ENCODE peak calls at places on chromosome 4, in ten cellular contexts. One of them, this sample, is unnamed.

GRCh38 chr4:72031868-72032619 is at the start of gene NPFFR2:
- DNase-seq in astrocyte: peak; percentile 51
- DNase-seq in right cardiac atrium: peak; percentile 57
- DNase-seq in CD8-positive, alpha-beta memory T cell: no peak
- DNase-seq in aorta: peak; percentile 69
- DNase-seq in pancreas: peak; percentile 73
- DNase-seq in WERI-Rb-1: peak; percentile 84
- DNase-seq in body of pancreas: peak; percentile 19
- DNase-seq in IMR-90: no peak
- DNase-seq in lower lobe of right lung: peak; percentile 48
- DNase-seq in this sample: no peak

GRCh38 chr4:175066923-175067627 is 148.9 kb downstream of the ADAM29 start:
- DNase-seq in astrocyte: no peak
- DNase-seq in right cardiac atrium: no peak
- DNase-seq in CD8-positive, alpha-beta memory T cell: no peak
- DNase-seq in aorta: no peak
- DNase-seq in pancreas: no peak
- DNase-seq in WERI-Rb-1: no peak
- DNase-seq in body of pancreas: no peak
- DNase-seq in IMR-90: no peak
- DNase-seq in lower lobe of right lung: no peak
- DNase-seq in this sample: no peak

GRCh38 chr4:176883681-176884418 is 91.1 kb upstream of the VEGFC start:
- DNase-seq in astrocyte: peak; percentile 97
- DNase-seq in right cardiac atrium: no peak
- DNase-seq in CD8-positive, alpha-beta memory T cell: no peak
- DNase-seq in aorta: no peak
- DNase-seq in pancreas: no peak
- DNase-seq in WERI-Rb-1: no peak
- DNase-seq in body of pancreas: no peak
- DNase-seq in IMR-90: peak; percentile 88
- DNase-seq in lower lobe of right lung: no peak
- DNase-seq in this sample: no peak

GRCh38 chr4:6282247-6282646 is 12.6 kb downstream of the WFS1 start:
- DNase-seq in astrocyte: peak; percentile 16
- DNase-seq in right cardiac atrium: peak; percentile 43
- DNase-seq in CD8-positive, alpha-beta memory T cell: no peak
- DNase-seq in aorta: no peak
- DNase-seq in pancreas: no peak
- DNase-seq in WERI-Rb-1: no peak
- DNase-seq in body of pancreas: no peak
- DNase-seq in IMR-90: peak; percentile 62
- DNase-seq in lower lobe of right lung: no peak
- DNase-seq in this sample: no peak

GRCh38 chr4:151182455-151182854 is 83.0 kb downstream of the RPS3A start:
- DNase-seq in astrocyte: no peak
- DNase-seq in right cardiac atrium: no peak
- DNase-seq in CD8-positive, alpha-beta memory T cell: no peak
- DNase-seq in aorta: no peak
- DNase-seq in pancreas: no peak
- DNase-seq in WERI-Rb-1: no peak
- DNase-seq in body of pancreas: no peak
- DNase-seq in IMR-90: no peak
- DNase-seq in lower lobe of right lung: no peak
- DNase-seq in this sample: no peak

GRCh38 chr4:123399638-123400358 is 3.2 kb downstream of the SPRY1 start:
- DNase-seq in astrocyte: peak; percentile 39
- DNase-seq in right cardiac atrium: no peak
- DNase-seq in CD8-positive, alpha-beta memory T cell: no peak
- DNase-seq in aorta: no peak
- DNase-seq in pancreas: no peak
- DNase-seq in WERI-Rb-1: no peak
- DNase-seq in body of pancreas: no peak
- DNase-seq in IMR-90: no peak
- DNase-seq in lower lobe of right lung: no peak
- DNase-seq in this sample: no peak

GRCh38 chr4:8586671-8587468 is 5.7 kb upstream of the CPZ start:
- DNase-seq in astrocyte: no peak
- DNase-seq in right cardiac atrium: peak; percentile 40
- DNase-seq in CD8-positive, alpha-beta memory T cell: no peak
- DNase-seq in aorta: peak; percentile 72
- DNase-seq in pancreas: peak; percentile 52
- DNase-seq in WERI-Rb-1: peak; percentile 50
- DNase-seq in body of pancreas: no peak
- DNase-seq in IMR-90: no peak
- DNase-seq in lower lobe of right lung: peak; percentile 37
- DNase-seq in this sample: no peak

GRCh38 chr4:122776916-122777315 is 44.4 kb downstream of the BBS12 start:
- DNase-seq in astrocyte: no peak
- DNase-seq in right cardiac atrium: no peak
- DNase-seq in CD8-positive, alpha-beta memory T cell: no peak
- DNase-seq in aorta: no peak
- DNase-seq in pancreas: no peak
- DNase-seq in WERI-Rb-1: no peak
- DNase-seq in body of pancreas: no peak
- DNase-seq in IMR-90: no peak
- DNase-seq in lower lobe of right lung: no peak
- DNase-seq in this sample: no peak

GRCh38 chr4:172652369-172652768 is 516.2 kb upstream of the GALNT7 start:
- DNase-seq in astrocyte: no peak
- DNase-seq in right cardiac atrium: no peak
- DNase-seq in CD8-positive, alpha-beta memory T cell: no peak
- DNase-seq in aorta: no peak
- DNase-seq in pancreas: no peak
- DNase-seq in WERI-Rb-1: no peak
- DNase-seq in body of pancreas: no peak
- DNase-seq in IMR-90: no peak
- DNase-seq in lower lobe of right lung: no peak
- DNase-seq in this sample: no peak

GRCh38 chr4:8274066-8274652 is 4.6 kb downstream of the HTRA3 start:
- DNase-seq in astrocyte: no peak
- DNase-seq in right cardiac atrium: peak; percentile 52
- DNase-seq in CD8-positive, alpha-beta memory T cell: no peak
- DNase-seq in aorta: no peak
- DNase-seq in pancreas: no peak
- DNase-seq in WERI-Rb-1: no peak
- DNase-seq in body of pancreas: no peak
- DNase-seq in IMR-90: no peak
- DNase-seq in lower lobe of right lung: no peak
- DNase-seq in this sample: no peak

GRCh38 chr4:156560701-156561100 is 410.9 kb downstream of the PDGFC start:
- DNase-seq in astrocyte: no peak
- DNase-seq in right cardiac atrium: no peak
- DNase-seq in CD8-positive, alpha-beta memory T cell: no peak
- DNase-seq in aorta: no peak
- DNase-seq in pancreas: no peak
- DNase-seq in WERI-Rb-1: no peak
- DNase-seq in body of pancreas: no peak
- DNase-seq in IMR-90: peak; percentile 52
- DNase-seq in lower lobe of right lung: no peak
- DNase-seq in this sample: no peak

GRCh38 chr4:105558277-105558676 is 5.9 kb downstream of the ARHGEF38 start:
- DNase-seq in astrocyte: no peak
- DNase-seq in right cardiac atrium: no peak
- DNase-seq in CD8-positive, alpha-beta memory T cell: no peak
- DNase-seq in aorta: no peak
- DNase-seq in pancreas: no peak
- DNase-seq in WERI-Rb-1: no peak
- DNase-seq in body of pancreas: no peak
- DNase-seq in IMR-90: no peak
- DNase-seq in lower lobe of right lung: no peak
- DNase-seq in this sample: no peak

GRCh38 chr4:38150021-38150671 is 189.9 kb downstream of the PTTG2 start:
- DNase-seq in astrocyte: peak; percentile 95
- DNase-seq in right cardiac atrium: no peak
- DNase-seq in CD8-positive, alpha-beta memory T cell: no peak
- DNase-seq in aorta: no peak
- DNase-seq in pancreas: no peak
- DNase-seq in WERI-Rb-1: no peak
- DNase-seq in body of pancreas: no peak
- DNase-seq in IMR-90: peak; percentile 86
- DNase-seq in lower lobe of right lung: no peak
- DNase-seq in this sample: no peak

GRCh38 chr4:76740866-76741662 is 156.9 kb downstream of the SOWAHB start:
- DNase-seq in astrocyte: no peak
- DNase-seq in right cardiac atrium: peak; percentile 47
- DNase-seq in CD8-positive, alpha-beta memory T cell: no peak
- DNase-seq in aorta: peak; percentile 69
- DNase-seq in pancreas: peak; percentile 53
- DNase-seq in WERI-Rb-1: no peak
- DNase-seq in body of pancreas: no peak
- DNase-seq in IMR-90: no peak
- DNase-seq in lower lobe of right lung: no peak
- DNase-seq in this sample: no peak

GRCh38 chr4:128123036-128123435 is 61.9 kb downstream of the LARP1B start:
- DNase-seq in astrocyte: no peak
- DNase-seq in right cardiac atrium: no peak
- DNase-seq in CD8-positive, alpha-beta memory T cell: no peak
- DNase-seq in aorta: no peak
- DNase-seq in pancreas: no peak
- DNase-seq in WERI-Rb-1: no peak
- DNase-seq in body of pancreas: no peak
- DNase-seq in IMR-90: no peak
- DNase-seq in lower lobe of right lung: no peak
- DNase-seq in this sample: no peak

DNA sequence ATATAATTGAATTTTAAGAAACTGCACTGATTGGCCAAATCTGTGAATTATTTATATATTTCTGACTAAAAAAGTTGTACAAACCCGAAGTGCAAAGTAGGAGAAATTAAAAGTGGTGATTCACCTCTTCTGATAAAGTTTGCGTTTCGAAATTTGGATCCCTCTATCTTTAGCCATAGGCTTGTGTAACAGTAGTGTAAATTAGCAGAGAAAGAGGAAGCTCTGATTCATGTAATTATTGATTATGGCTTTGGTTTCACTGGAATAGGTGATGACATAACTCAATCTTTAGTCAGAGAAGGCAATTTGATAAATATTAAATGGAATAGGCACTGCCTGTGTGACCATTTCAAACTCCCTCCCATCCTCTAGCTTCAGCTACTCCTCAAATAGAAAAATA is 717.8 kb upstream of the PCDH7 start:
- DNase-seq in astrocyte: no peak
- DNase-seq in right cardiac atrium: no peak
- DNase-seq in CD8-positive, alpha-beta memory T cell: no peak
- DNase-seq in aorta: no peak
- DNase-seq in pancreas: no peak
- DNase-seq in WERI-Rb-1: no peak
- DNase-seq in body of pancreas: no peak
- DNase-seq in IMR-90: no peak
- DNase-seq in lower lobe of right lung: no peak
- DNase-seq in this sample: no peak
- H3K9me3 ChIP-seq in astrocyte: no peaks in the 10 kb centered on the region
- H3K9me3 ChIP-seq in right cardiac atrium: no peaks in the 10 kb centered on the region
- H3K9me3 ChIP-seq in CD8-positive, alpha-beta memory T cell: no peaks in the 10 kb centered on the region
- H3K9me3 ChIP-seq in aorta: no peaks in the 10 kb centered on the region
- H3K9me3 ChIP-seq in pancreas: no peaks in the 10 kb centered on the region
- H3K9me3 ChIP-seq in WERI-Rb-1: no peaks in the 10 kb centered on the region
- H3K9me3 ChIP-seq in body of pancreas: no peaks in the 10 kb centered on the region
- H3K9me3 ChIP-seq in IMR-90: no peaks in the 10 kb centered on the region
- H3K9me3 ChIP-seq in lower lobe of right lung: peaks cover 5% of the 10 kb centered on the region
- H3K9me3 ChIP-seq in this sample: no peaks in the 10 kb centered on the region

DNA sequence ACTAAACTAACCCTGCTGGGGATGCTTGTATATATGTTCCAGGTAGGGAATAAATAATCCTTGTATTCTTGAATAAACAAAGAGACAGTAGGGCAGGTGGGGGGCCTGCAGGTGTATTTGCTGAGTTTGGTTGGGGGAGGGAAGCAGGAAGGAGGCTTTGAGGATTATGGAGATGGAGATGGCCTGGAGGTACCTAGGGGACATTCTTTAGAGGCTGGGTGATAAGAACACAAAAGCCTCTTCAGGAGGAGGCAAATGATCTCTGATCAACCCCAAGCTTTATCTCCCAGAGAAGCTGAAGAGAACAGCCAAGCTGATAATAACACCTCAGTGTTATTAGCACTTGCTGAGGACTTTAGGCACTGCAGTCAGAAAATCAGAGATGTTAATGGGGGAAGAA is 187.7 kb downstream of the MGST2 start:
- DNase-seq in astrocyte: no peak
- DNase-seq in right cardiac atrium: no peak
- DNase-seq in CD8-positive, alpha-beta memory T cell: no peak
- DNase-seq in aorta: no peak
- DNase-seq in pancreas: no peak
- DNase-seq in WERI-Rb-1: no peak
- DNase-seq in body of pancreas: no peak
- DNase-seq in IMR-90: no peak
- DNase-seq in lower lobe of right lung: no peak
- DNase-seq in this sample: no peak
- H3K27me3 ChIP-seq in astrocyte: no peaks in the 10 kb centered on the region
- H3K27me3 ChIP-seq in right cardiac atrium: no peaks in the 10 kb centered on the region
- H3K27me3 ChIP-seq in CD8-positive, alpha-beta memory T cell: no peaks in the 10 kb centered on the region
- H3K27me3 ChIP-seq in aorta: no peaks in the 10 kb centered on the region
- H3K27me3 ChIP-seq in pancreas: no peaks in the 10 kb centered on the region
- H3K27me3 ChIP-seq in WERI-Rb-1: no peaks in the 10 kb centered on the region
- H3K27me3 ChIP-seq in body of pancreas: no peaks in the 10 kb centered on the region
- H3K27me3 ChIP-seq in IMR-90: no peaks in the 10 kb centered on the region
- H3K27me3 ChIP-seq in lower lobe of right lung: no peaks in the 10 kb centered on the region
- H3K27me3 ChIP-seq in this sample: no peaks in the 10 kb centered on the region

DNA sequence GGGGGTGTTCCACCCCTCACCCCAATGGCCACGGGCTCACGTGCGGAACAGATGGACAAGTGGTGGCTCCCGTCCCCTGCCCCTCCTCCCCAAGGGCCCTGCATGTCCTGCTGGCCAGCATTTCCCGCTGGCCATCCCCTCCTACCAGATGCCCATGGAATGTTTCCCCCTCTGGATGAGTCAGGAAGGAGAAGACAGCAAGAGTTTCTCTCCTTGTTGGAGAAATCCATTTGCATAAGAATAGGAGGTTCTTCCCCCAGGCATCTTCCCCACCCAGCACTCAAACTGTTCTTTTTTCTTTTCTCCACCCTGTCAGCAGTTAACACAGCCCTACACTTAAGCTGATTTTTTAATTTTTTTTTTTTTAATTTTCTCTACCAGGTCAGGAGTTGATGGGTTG is 305.6 kb upstream of the NDST4 start:
- DNase-seq in astrocyte: no peak
- DNase-seq in right cardiac atrium: no peak
- DNase-seq in CD8-positive, alpha-beta memory T cell: no peak
- DNase-seq in aorta: no peak
- DNase-seq in pancreas: no peak
- DNase-seq in WERI-Rb-1: no peak
- DNase-seq in body of pancreas: no peak
- DNase-seq in IMR-90: no peak
- DNase-seq in lower lobe of right lung: no peak
- DNase-seq in this sample: no peak
- H3K9me3 ChIP-seq in astrocyte: no peaks in the 10 kb centered on the region
- H3K9me3 ChIP-seq in right cardiac atrium: no peaks in the 10 kb centered on the region
- H3K9me3 ChIP-seq in CD8-positive, alpha-beta memory T cell: no peaks in the 10 kb centered on the region
- H3K9me3 ChIP-seq in aorta: no peaks in the 10 kb centered on the region
- H3K9me3 ChIP-seq in pancreas: no peaks in the 10 kb centered on the region
- H3K9me3 ChIP-seq in WERI-Rb-1: peaks cover 6% of the 10 kb centered on the region
- H3K9me3 ChIP-seq in body of pancreas: no peaks in the 10 kb centered on the region
- H3K9me3 ChIP-seq in IMR-90: peaks cover 10% of the 10 kb centered on the region
- H3K9me3 ChIP-seq in lower lobe of right lung: no peaks in the 10 kb centered on the region
- H3K9me3 ChIP-seq in this sample: no peaks in the 10 kb centered on the region

DNA sequence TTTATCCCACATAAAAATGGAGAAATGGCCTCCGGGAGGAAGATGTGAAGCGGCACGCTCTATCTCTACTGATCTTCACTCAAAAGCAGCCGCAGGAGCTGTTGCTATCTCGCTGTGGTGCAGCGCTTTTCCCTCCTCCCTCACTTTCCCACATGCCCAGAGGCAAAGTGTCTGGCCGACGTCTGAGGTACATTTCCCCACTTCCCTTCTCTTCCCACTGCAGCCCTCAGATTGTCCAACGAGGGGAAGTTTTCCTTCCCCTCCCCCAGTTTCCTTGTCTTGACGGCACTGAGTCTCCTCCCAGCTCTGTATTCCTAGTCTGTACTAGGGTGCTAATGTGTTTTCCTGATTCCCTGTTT is 662 bp upstream of the COL25A1 start:
- DNase-seq in astrocyte: peak; percentile 25
- DNase-seq in right cardiac atrium: no peak
- DNase-seq in CD8-positive, alpha-beta memory T cell: no peak
- DNase-seq in aorta: no peak
- DNase-seq in pancreas: no peak
- DNase-seq in WERI-Rb-1: no peak
- DNase-seq in body of pancreas: no peak
- DNase-seq in IMR-90: no peak
- DNase-seq in lower lobe of right lung: no peak
- DNase-seq in this sample: no peak
- H3K27me3 ChIP-seq in astrocyte: peaks cover 7% of the 10 kb centered on the region
- H3K27me3 ChIP-seq in right cardiac atrium: no peaks in the 10 kb centered on the region
- H3K27me3 ChIP-seq in CD8-positive, alpha-beta memory T cell: peaks cover 20% of the 10 kb centered on the region
- H3K27me3 ChIP-seq in aorta: no peaks in the 10 kb centered on the region
- H3K27me3 ChIP-seq in pancreas: peaks cover 9% of the 10 kb centered on the region
- H3K27me3 ChIP-seq in WERI-Rb-1: peaks cover 12% of the 10 kb centered on the region
- H3K27me3 ChIP-seq in body of pancreas: peaks cover 27% of the 10 kb centered on the region
- H3K27me3 ChIP-seq in IMR-90: peaks cover 36% of the 10 kb centered on the region
- H3K27me3 ChIP-seq in lower lobe of right lung: peaks cover 42% of the 10 kb centered on the region
- H3K27me3 ChIP-seq in this sample: peaks cover 56% of the 10 kb centered on the region

This sample was measured in CD4-positive, alpha-beta T cell.